ENCODE peak calls at places on chromosomes 12 and 14, in four cellular contexts. U is IMR-90, W is colonic mucosa, Q is psoas muscle. I is an unnamed sample.

GRCh38 chr12:12810507-12811143 is 2.5 kb upstream of the DDX47 start:
- DNase-seq in U (no peak), W (no peak), Q (no peak), I (peak; percentile 65)

GRCh38 chr12:58161773-58162172 is 220.4 kb downstream of the ATP23 start:
- DNase-seq in U (no peak), W (no peak), Q (no peak), I (no peak)

GRCh38 chr14:24172871-24173281 is 996 bp downstream of the REC8 start:
- DNase-seq in U (no peak), W (no peak), Q (no peak), I (no peak)

GRCh38 chr12:71400481-71400880 is 39.1 kb upstream of the LGR5 start:
- DNase-seq in U (no peak), W (no peak), Q (no peak), I (no peak)

GRCh38 chr12:55966408-55967281 is at the start of gene CDK2:
- DNase-seq in U (peak; percentile 65), W (peak; percentile 98), Q (peak; percentile 94), I (peak; percentile 99)

GRCh38 chr14:69090187-69090789 is 62.6 kb downstream of the DCAF5 start:
- DNase-seq in U (peak; percentile 55), W (peak; percentile 28), Q (no peak), I (peak; percentile 65)

GRCh38 chr12:110744697-110745264 is 2.1 kb upstream of the PPP1CC start:
- DNase-seq in U (no peak), W (peak; percentile 71), Q (no peak), I (peak; percentile 32)

GRCh38 chr14:31880935-31881334 is 196.2 kb upstream of the ARHGAP5 start:
- DNase-seq in U (peak; percentile 90), W (no peak), Q (no peak), I (no peak)

GRCh38 chr12:100404769-100405407 is 48.0 kb downstream of the SLC17A8 start:
- DNase-seq in U (peak; percentile 40), W (peak; percentile 34), Q (no peak), I (peak; percentile 96)

GRCh38 chr14:64444984-64445845 is 20.1 kb upstream of the AKAP5 start:
- DNase-seq in U (peak; percentile 77), W (no peak), Q (no peak), I (no peak)

GRCh38 chr12:108561852-108562347 is 496 bp upstream of the ISCU start:
- DNase-seq in U (no peak), W (no peak), Q (no peak), I (no peak)

GRCh38 chr14:99344051-99344450 is 72.1 kb upstream of the BCL11B start:
- DNase-seq in U (no peak), W (no peak), Q (no peak), I (no peak)

GRCh38 chr12:57779736-57780135 is 2.9 kb upstream of the TSFM start:
- DNase-seq in U (peak; percentile 46), W (no peak), Q (no peak), I (no peak)

GRCh38 chr12:55687746-55688145 is 20.0 kb downstream of the ITGA7 start:
- DNase-seq in U (no peak), W (no peak), Q (no peak), I (no peak)

GRCh38 chr12:18522806-18523205 is 215.0 kb downstream of the PLCZ1 start:
- DNase-seq in U (no peak), W (no peak), Q (no peak), I (no peak)

GRCh38 chr12:108234155-108234554 is 105.0 kb downstream of the CMKLR1 start:
- DNase-seq in U (no peak), W (no peak), Q (peak; percentile 19), I (no peak)

DNA sequence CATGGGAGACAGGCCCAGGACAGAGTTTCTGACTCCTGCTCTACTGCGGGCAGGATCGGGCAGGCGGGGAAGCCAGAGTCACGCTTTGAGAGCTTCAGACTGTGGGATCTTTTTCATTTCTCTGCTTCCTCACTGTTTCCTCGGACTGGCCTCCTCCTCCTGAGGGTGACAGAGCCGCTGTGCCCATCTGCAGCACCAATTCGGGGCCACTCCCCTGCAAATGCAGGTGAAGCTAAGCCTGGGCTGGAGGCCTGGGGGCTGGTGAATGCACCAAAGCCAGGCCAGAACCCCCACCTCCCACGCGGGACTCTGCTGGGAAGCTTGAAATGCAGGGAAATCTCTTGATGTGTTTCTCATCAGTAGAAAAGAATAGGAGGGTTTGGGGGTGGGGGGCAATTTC is 77.5 kb downstream of the FOXN3 start:
- DNase-seq in U (no peak), W (no peak), Q (no peak), I (no peak)
- H3K4me1 ChIP-seq in U (peaks cover 23% of the 10 kb centered on the region), W (peaks cover 4% of the 10 kb centered on the region), Q (peaks cover 42% of the 10 kb centered on the region), I (peaks cover 34% of the 10 kb centered on the region)

DNA sequence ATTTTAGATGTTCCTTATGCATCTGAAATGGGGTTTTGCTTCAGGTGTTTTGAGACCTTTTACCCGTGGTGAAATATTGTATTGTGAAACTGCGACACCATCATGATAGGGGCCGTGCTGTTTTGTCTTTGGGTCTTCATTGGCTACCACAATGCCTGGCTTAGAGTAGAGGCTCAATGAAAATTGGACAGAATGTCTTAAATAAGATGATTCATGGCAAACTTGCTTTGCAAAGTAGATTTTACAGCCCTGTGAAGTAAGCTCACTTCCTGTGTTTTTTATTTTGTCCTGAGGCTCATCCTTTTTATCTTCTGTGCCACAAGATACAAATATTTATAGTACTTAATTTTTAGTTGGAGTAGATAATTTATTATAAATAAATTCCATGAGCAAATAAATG is 111.3 kb upstream of the FRMD6 start:
- DNase-seq in U (peak; percentile 41), W (no peak), Q (no peak), I (no peak)
- H3K4me1 ChIP-seq in U (peaks cover 8% of the 10 kb centered on the region), W (no peaks in the 10 kb centered on the region), Q (no peaks in the 10 kb centered on the region), I (no peaks in the 10 kb centered on the region)

GRCh38 chr12:54392485-54393349 is 8.2 kb upstream of the ZNF385A start:
- DNase-seq in U (no peak), W (no peak), Q (no peak), I (no peak)
- H3K4me1 ChIP-seq in U (no peaks in the 10 kb centered on the region), W (no peaks in the 10 kb centered on the region), Q (no peaks in the 10 kb centered on the region), I (peaks cover 5% of the 10 kb centered on the region)

GRCh38 chr12:132475304-132476037 is 14.5 kb upstream of the FBRSL1 start:
- DNase-seq in U (no peak), W (no peak), Q (no peak), I (no peak)
- H3K4me1 ChIP-seq in U (no peaks in the 10 kb centered on the region), W (no peaks in the 10 kb centered on the region), Q (no peaks in the 10 kb centered on the region), I (no peaks in the 10 kb centered on the region)

DNA sequence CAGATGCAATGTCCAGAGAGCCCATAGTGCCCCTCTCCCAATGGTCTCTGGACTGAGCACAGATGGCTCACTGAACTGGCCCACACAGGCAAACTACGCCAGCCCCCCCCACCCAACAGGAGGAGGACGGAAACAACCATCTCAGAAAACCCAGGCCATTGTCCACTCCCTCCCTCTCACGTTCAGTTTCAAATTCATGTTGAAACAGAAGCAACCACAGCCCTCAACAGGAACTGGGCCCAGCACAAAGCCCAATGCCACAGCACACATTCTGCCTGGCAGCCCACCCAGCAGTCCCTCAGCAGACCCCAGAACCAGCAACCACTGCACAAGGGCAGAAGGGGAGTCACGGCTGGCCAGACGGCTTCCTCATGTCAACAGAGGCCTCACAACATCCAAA is 10.6 kb downstream of the CCDC88C start:
- DNase-seq in U (no peak), W (no peak), Q (no peak), I (no peak)
- H3K4me1 ChIP-seq in U (no peaks in the 10 kb centered on the region), W (peaks cover 12% of the 10 kb centered on the region), Q (no peaks in the 10 kb centered on the region), I (peaks cover 2% of the 10 kb centered on the region)

GRCh38 chr12:64656429-64656828 is 46.1 kb downstream of the RASSF3 start:
- DNase-seq in U (no peak), W (peak; percentile 49), Q (no peak), I (no peak)
- H3K4me1 ChIP-seq in U (peaks cover 8% of the 10 kb centered on the region), W (peaks cover 12% of the 10 kb centered on the region), Q (peaks cover 7% of the 10 kb centered on the region), I (no peaks in the 10 kb centered on the region)

I was measured in endodermal cell.